ENCODE peak calls at places on chromosomes 16 and 17, in four cellular contexts. One of them, this sample, is unnamed.

GRCh38 chr17:45740553-45741330 is 43.4 kb upstream of the CRHR1 start:
- DNase-seq in glutamatergic neuron: peak
- DNase-seq in stimulated activated CD4-positive, alpha-beta T cell treated with anti-CD3 and anti-CD28 coated beads, TNF-alpha, amount 100 ng/mL, for 48 hours: no peak
- DNase-seq in AG04450: no peak
- DNase-seq in this sample: no peak

GRCh38 chr17:39701012-39701783 is 1.3 kb downstream of the ERBB2 start:
- DNase-seq in glutamatergic neuron: no peak
- DNase-seq in stimulated activated CD4-positive, alpha-beta T cell treated with anti-CD3 and anti-CD28 coated beads, TNF-alpha, amount 100 ng/mL, for 48 hours: no peak
- DNase-seq in AG04450: no peak
- DNase-seq in this sample: no peak

GRCh38 chr17:82060001-82060380 is 5.6 kb downstream of the DUS1L start:
- DNase-seq in glutamatergic neuron: no peak
- DNase-seq in stimulated activated CD4-positive, alpha-beta T cell treated with anti-CD3 and anti-CD28 coated beads, TNF-alpha, amount 100 ng/mL, for 48 hours: no peak
- DNase-seq in AG04450: no peak
- DNase-seq in this sample: no peak

GRCh38 chr17:36592316-36592710 is 634 bp downstream of the DHRS11 start:
- DNase-seq in glutamatergic neuron: peak
- DNase-seq in stimulated activated CD4-positive, alpha-beta T cell treated with anti-CD3 and anti-CD28 coated beads, TNF-alpha, amount 100 ng/mL, for 48 hours: no peak
- DNase-seq in AG04450: no peak
- DNase-seq in this sample: no peak

GRCh38 chr16:27870116-27870798 is 193.3 kb downstream of the GSG1L start:
- DNase-seq in glutamatergic neuron: no peak
- DNase-seq in stimulated activated CD4-positive, alpha-beta T cell treated with anti-CD3 and anti-CD28 coated beads, TNF-alpha, amount 100 ng/mL, for 48 hours: no peak
- DNase-seq in AG04450: no peak
- DNase-seq in this sample: no peak

GRCh38 chr16:50209548-50210265 is 56.6 kb downstream of the TENT4B start:
- DNase-seq in glutamatergic neuron: no peak
- DNase-seq in stimulated activated CD4-positive, alpha-beta T cell treated with anti-CD3 and anti-CD28 coated beads, TNF-alpha, amount 100 ng/mL, for 48 hours: no peak
- DNase-seq in AG04450: no peak
- DNase-seq in this sample: no peak

GRCh38 chr17:41987642-41988041 is 21.0 kb downstream of the CNP start:
- DNase-seq in glutamatergic neuron: peak
- DNase-seq in stimulated activated CD4-positive, alpha-beta T cell treated with anti-CD3 and anti-CD28 coated beads, TNF-alpha, amount 100 ng/mL, for 48 hours: no peak
- DNase-seq in AG04450: no peak
- DNase-seq in this sample: no peak

GRCh38 chr16:83305092-83305491 is 502.7 kb upstream of the HSBP1 start:
- DNase-seq in glutamatergic neuron: no peak
- DNase-seq in stimulated activated CD4-positive, alpha-beta T cell treated with anti-CD3 and anti-CD28 coated beads, TNF-alpha, amount 100 ng/mL, for 48 hours: no peak
- DNase-seq in AG04450: peak
- DNase-seq in this sample: no peak

GRCh38 chr17:28526381-28526780 is 20.2 kb downstream of the FOXN1 start:
- DNase-seq in glutamatergic neuron: no peak
- DNase-seq in stimulated activated CD4-positive, alpha-beta T cell treated with anti-CD3 and anti-CD28 coated beads, TNF-alpha, amount 100 ng/mL, for 48 hours: no peak
- DNase-seq in AG04450: no peak
- DNase-seq in this sample: no peak

GRCh38 chr16:627458-628239 is 3.1 kb upstream of the WFIKKN1 start:
- DNase-seq in glutamatergic neuron: peak
- DNase-seq in stimulated activated CD4-positive, alpha-beta T cell treated with anti-CD3 and anti-CD28 coated beads, TNF-alpha, amount 100 ng/mL, for 48 hours: no peak
- DNase-seq in AG04450: no peak
- DNase-seq in this sample: no peak

GRCh38 chr16:22313876-22314470 is 16.8 kb downstream of the POLR3E start:
- DNase-seq in glutamatergic neuron: no peak
- DNase-seq in stimulated activated CD4-positive, alpha-beta T cell treated with anti-CD3 and anti-CD28 coated beads, TNF-alpha, amount 100 ng/mL, for 48 hours: no peak
- DNase-seq in AG04450: no peak
- DNase-seq in this sample: no peak

GRCh38 chr17:82241183-82241925 is 12.5 kb downstream of the SLC16A3 start:
- DNase-seq in glutamatergic neuron: no peak
- DNase-seq in stimulated activated CD4-positive, alpha-beta T cell treated with anti-CD3 and anti-CD28 coated beads, TNF-alpha, amount 100 ng/mL, for 48 hours: no peak
- DNase-seq in AG04450: no peak
- DNase-seq in this sample: no peak

GRCh38 chr17:5793899-5794298 is 209.6 kb upstream of the NLRP1 start:
- DNase-seq in glutamatergic neuron: no peak
- DNase-seq in stimulated activated CD4-positive, alpha-beta T cell treated with anti-CD3 and anti-CD28 coated beads, TNF-alpha, amount 100 ng/mL, for 48 hours: no peak
- DNase-seq in AG04450: no peak
- DNase-seq in this sample: no peak

GRCh38 chr17:9472541-9472940 is 103.1 kb downstream of the STX8 start:
- DNase-seq in glutamatergic neuron: no peak
- DNase-seq in stimulated activated CD4-positive, alpha-beta T cell treated with anti-CD3 and anti-CD28 coated beads, TNF-alpha, amount 100 ng/mL, for 48 hours: no peak
- DNase-seq in AG04450: no peak
- DNase-seq in this sample: no peak

GRCh38 chr17:66306413-66306812 is 4.0 kb downstream of the PRKCA start:
- DNase-seq in glutamatergic neuron: no peak
- DNase-seq in stimulated activated CD4-positive, alpha-beta T cell treated with anti-CD3 and anti-CD28 coated beads, TNF-alpha, amount 100 ng/mL, for 48 hours: no peak
- DNase-seq in AG04450: no peak
- DNase-seq in this sample: no peak

GRCh38 chr16:30775381-30776099 is 11.5 kb downstream of the ZNF629 start:
- DNase-seq in glutamatergic neuron: peak
- DNase-seq in stimulated activated CD4-positive, alpha-beta T cell treated with anti-CD3 and anti-CD28 coated beads, TNF-alpha, amount 100 ng/mL, for 48 hours: no peak
- DNase-seq in AG04450: no peak
- DNase-seq in this sample: peak

GRCh38 chr17:1179635-1180433 is at the start of gene ABR:
- DNase-seq in glutamatergic neuron: peak
- DNase-seq in stimulated activated CD4-positive, alpha-beta T cell treated with anti-CD3 and anti-CD28 coated beads, TNF-alpha, amount 100 ng/mL, for 48 hours: peak
- DNase-seq in AG04450: no peak
- DNase-seq in this sample: no peak

GRCh38 chr17:50947844-50948514 is 81.8 kb upstream of the TOB1 start:
- DNase-seq in glutamatergic neuron: no peak
- DNase-seq in stimulated activated CD4-positive, alpha-beta T cell treated with anti-CD3 and anti-CD28 coated beads, TNF-alpha, amount 100 ng/mL, for 48 hours: no peak
- DNase-seq in AG04450: no peak
- DNase-seq in this sample: no peak

GRCh38 chr16:54216268-54217187 is 70.1 kb downstream of the IRX3 start:
- DNase-seq in glutamatergic neuron: no peak
- DNase-seq in stimulated activated CD4-positive, alpha-beta T cell treated with anti-CD3 and anti-CD28 coated beads, TNF-alpha, amount 100 ng/mL, for 48 hours: no peak
- DNase-seq in AG04450: no peak
- DNase-seq in this sample: no peak

GRCh38 chr16:27639588-27640276 is 89.8 kb downstream of the KATNIP start:
- DNase-seq in glutamatergic neuron: no peak
- DNase-seq in stimulated activated CD4-positive, alpha-beta T cell treated with anti-CD3 and anti-CD28 coated beads, TNF-alpha, amount 100 ng/mL, for 48 hours: no peak
- DNase-seq in AG04450: peak
- DNase-seq in this sample: no peak

GRCh38 chr17:45230410-45230786 is 8.7 kb downstream of the FMNL1 start:
- DNase-seq in glutamatergic neuron: no peak
- DNase-seq in stimulated activated CD4-positive, alpha-beta T cell treated with anti-CD3 and anti-CD28 coated beads, TNF-alpha, amount 100 ng/mL, for 48 hours: no peak
- DNase-seq in AG04450: no peak
- DNase-seq in this sample: no peak

GRCh38 chr17:71320009-71320796 is 800.6 kb upstream of the SOX9 start:
- DNase-seq in glutamatergic neuron: no peak
- DNase-seq in stimulated activated CD4-positive, alpha-beta T cell treated with anti-CD3 and anti-CD28 coated beads, TNF-alpha, amount 100 ng/mL, for 48 hours: no peak
- DNase-seq in AG04450: no peak
- DNase-seq in this sample: no peak

GRCh38 chr17:64025732-64026294 is 5.4 kb upstream of the ICAM2 start:
- DNase-seq in glutamatergic neuron: peak
- DNase-seq in stimulated activated CD4-positive, alpha-beta T cell treated with anti-CD3 and anti-CD28 coated beads, TNF-alpha, amount 100 ng/mL, for 48 hours: peak
- DNase-seq in AG04450: peak
- DNase-seq in this sample: no peak

GRCh38 chr17:75344664-75345063 is 55.4 kb upstream of the SLC25A19 start:
- DNase-seq in glutamatergic neuron: peak
- DNase-seq in stimulated activated CD4-positive, alpha-beta T cell treated with anti-CD3 and anti-CD28 coated beads, TNF-alpha, amount 100 ng/mL, for 48 hours: no peak
- DNase-seq in AG04450: no peak
- DNase-seq in this sample: no peak

GRCh38 chr17:50604470-50604869 is 30.2 kb upstream of the ABCC3 start:
- DNase-seq in glutamatergic neuron: no peak
- DNase-seq in stimulated activated CD4-positive, alpha-beta T cell treated with anti-CD3 and anti-CD28 coated beads, TNF-alpha, amount 100 ng/mL, for 48 hours: no peak
- DNase-seq in AG04450: no peak
- DNase-seq in this sample: peak

This sample was measured in SK-N-MC.